ENCODE peak calls at places on chromosomes 7 and 10, in nine cellular contexts. Q is epithelial cell of esophagus; Z is NCI-H1092 treated with DMSO at 0.1 percent for 48 hours; V is NCI-H2029; J is B cell; L is GM20000; I is NCI-H2081; O is HEK293T; P is activated CD8-positive, alpha-beta T cell treated with anti-CD3 and anti-CD28 coated beads, Interleukin-2, amount 10 ng/mL, durations not matched to agents 7 days and 5 days. X is an unnamed sample.

GRCh38 chr7:110839866-110840265 is 251.1 kb upstream of the LRRN3 start:
- DNase-seq in Q (no peak), Z (peak), V (peak), J (no peak), L (no peak), I (peak), O (peak), P (no peak), X (no peak)

GRCh38 chr10:61752111-61753011 is 89.6 kb downstream of the CABCOCO1 start:
- DNase-seq in Q (peak), Z (no peak), V (no peak), J (no peak), L (no peak), I (no peak), O (no peak), P (no peak), X (peak)

GRCh38 chr10:76357726-76358125 is 926.3 kb downstream of the LRMDA start:
- DNase-seq in Q (no peak), Z (no peak), V (peak), J (no peak), L (no peak), I (no peak), O (no peak), P (no peak), X (no peak)

GRCh38 chr10:77267703-77268630 is 369.6 kb downstream of the KCNMA1 start:
- DNase-seq in Q (no peak), Z (peak), V (no peak), J (no peak), L (no peak), I (peak), O (no peak), P (no peak), X (no peak)

GRCh38 chr7:5702876-5703571 is 78.4 kb downstream of the RNF216 start:
- DNase-seq in Q (peak), Z (no peak), V (no peak), J (no peak), L (no peak), I (peak), O (no peak), P (no peak), X (peak)

GRCh38 chr10:35353399-35353798 is 17.1 kb downstream of the CCNY start:
- DNase-seq in Q (no peak), Z (no peak), V (no peak), J (no peak), L (no peak), I (no peak), O (no peak), P (no peak), X (no peak)

GRCh38 chr10:132787253-132788179 is 1.6 kb upstream of the NKX6-2 start:
- DNase-seq in Q (no peak), Z (no peak), V (no peak), J (no peak), L (peak), I (no peak), O (peak), P (no peak), X (no peak)

GRCh38 chr10:95229724-95230627 is 35.9 kb downstream of the ACSM6 start:
- DNase-seq in Q (peak), Z (no peak), V (no peak), J (no peak), L (no peak), I (no peak), O (no peak), P (no peak), X (peak)